ENCODE peak calls at places on chromosomes 13 and 19, in five cellular contexts. J, V, R, S and E are unnamed samples.

GRCh38 chr13:40536443-40537113 is 129.9 kb downstream of the FOXO1 start:
- DNase-seq in J (no peak), V (no peak), R (no peak), S (no peak), E (no peak)

GRCh38 chr13:41520699-41521630 is 63.6 kb downstream of the RGCC start:
- DNase-seq in J (no peak), V (peak; percentile 70), R (peak; percentile 5), S (no peak), E (no peak)

GRCh38 chr13:101614491-101614890 is 162.0 kb downstream of the ITGBL1 start:
- DNase-seq in J (no peak), V (no peak), R (no peak), S (no peak), E (no peak)

GRCh38 chr19:44574201-44574950 is 39.0 kb upstream of the IGSF23 start:
- DNase-seq in J (no peak), V (no peak), R (no peak), S (no peak), E (no peak)

GRCh38 chr13:32340917-32341316 is 25.6 kb downstream of the BRCA2 start:
- DNase-seq in J (no peak), V (no peak), R (no peak), S (no peak), E (no peak)

GRCh38 chr13:106145997-106146864 is 389.2 kb downstream of the EFNB2 start:
- DNase-seq in J (no peak), V (no peak), R (no peak), S (no peak), E (no peak)

GRCh38 chr19:14497347-14497921 is 1.5 kb upstream of the GIPC1 start:
- DNase-seq in J (no peak), V (peak; percentile 53), R (no peak), S (no peak), E (no peak)

GRCh38 chr19:9836021-9836420 is 903 bp downstream of the PIN1 start:
- DNase-seq in J (no peak), V (peak; percentile 86), R (no peak), S (no peak), E (no peak)

GRCh38 chr19:1066251-1066747 is 668 bp upstream of the ARHGAP45 start:
- DNase-seq in J (no peak), V (no peak), R (no peak), S (no peak), E (no peak)

GRCh38 chr19:33110201-33110910 is 21.6 kb upstream of the WDR88 start:
- DNase-seq in J (no peak), V (peak; percentile 16), R (peak; percentile 79), S (no peak), E (no peak)

GRCh38 chr13:113129921-113130750 is 7.5 kb downstream of the F10 start:
- DNase-seq in J (no peak), V (no peak), R (no peak), S (no peak), E (no peak)

GRCh38 chr13:113448885-113449692 is 4.2 kb downstream of the ADPRHL1 start:
- DNase-seq in J (no peak), V (peak; percentile 33), R (no peak), S (no peak), E (peak; percentile 93)

GRCh38 chr19:53785196-53785889 is 38.8 kb downstream of the NLRP12 start:
- DNase-seq in J (no peak), V (no peak), R (no peak), S (no peak), E (no peak)

GRCh38 chr19:55251296-55252081 is 7.3 kb downstream of the PPP6R1 start:
- DNase-seq in J (no peak), V (peak; percentile 12), R (peak; percentile 55), S (no peak), E (no peak)

GRCh38 chr13:30049692-30050091 is 199.3 kb upstream of the UBL3 start:
- DNase-seq in J (no peak), V (peak; percentile 39), R (no peak), S (no peak), E (no peak)

GRCh38 chr19:42942187-42942789 is 5.3 kb upstream of the PSG7 start:
- DNase-seq in J (no peak), V (peak; percentile 45), R (peak; percentile 4), S (no peak), E (no peak)

GRCh38 chr19:29622191-29623070 is 16.3 kb downstream of the POP4 start:
- DNase-seq in J (no peak), V (no peak), R (no peak), S (no peak), E (no peak)

GRCh38 chr13:106151056-106151699 is 384.3 kb downstream of the EFNB2 start:
- DNase-seq in J (no peak), V (peak; percentile 84), R (peak; percentile 100), S (no peak), E (peak; percentile 87)

GRCh38 chr13:44967656-44968451 is 21.4 kb downstream of the NUFIP1 start:
- DNase-seq in J (no peak), V (peak; percentile 33), R (no peak), S (no peak), E (no peak)

GRCh38 chr13:30134578-30134977 is 172.8 kb downstream of the KATNAL1 start:
- DNase-seq in J (no peak), V (no peak), R (no peak), S (no peak), E (no peak)

GRCh38 chr13:87680298-87680697 is 9.1 kb downstream of the SLITRK5 start:
- DNase-seq in J (no peak), V (no peak), R (no peak), S (no peak), E (no peak)

GRCh38 chr13:24865158-24865557 is 101.2 kb downstream of the RNF17 start:
- DNase-seq in J (no peak), V (peak; percentile 48), R (no peak), S (no peak), E (no peak)

GRCh38 chr13:78787189-78787588 is 128.2 kb upstream of the OBI1 start:
- DNase-seq in J (no peak), V (no peak), R (no peak), S (no peak), E (no peak)

GRCh38 chr13:73995752-73996151 is 138.5 kb downstream of the KLF12 start:
- DNase-seq in J (no peak), V (no peak), R (no peak), S (no peak), E (no peak)

GRCh38 chr19:49924004-49924880 is 4.8 kb upstream of the ATF5 start:
- DNase-seq in J (no peak), V (no peak), R (no peak), S (no peak), E (no peak)

GRCh38 chr13:96996886-96997285 is 2.6 kb upstream of the OXGR1 start:
- DNase-seq in J (no peak), V (no peak), R (no peak), S (no peak), E (no peak)

GRCh38 chr19:41792513-41793413 is 3.6 kb upstream of the CEACAM3 start:
- DNase-seq in J (no peak), V (peak; percentile 69), R (peak; percentile 60), S (no peak), E (no peak)

GRCh38 chr19:16266586-16266942 is 58.1 kb upstream of the KLF2 start:
- DNase-seq in J (no peak), V (no peak), R (no peak), S (no peak), E (no peak)

GRCh38 chr13:42804244-42804868 is 23.0 kb downstream of the FAM216B start:
- DNase-seq in J (no peak), V (no peak), R (no peak), S (no peak), E (no peak)
- H3K27ac ChIP-seq in J (no peak overlapping the region), V (no peak overlapping the region), R (no peak overlapping the region), S (no peak overlapping the region), E (no peak overlapping the region)

DNA sequence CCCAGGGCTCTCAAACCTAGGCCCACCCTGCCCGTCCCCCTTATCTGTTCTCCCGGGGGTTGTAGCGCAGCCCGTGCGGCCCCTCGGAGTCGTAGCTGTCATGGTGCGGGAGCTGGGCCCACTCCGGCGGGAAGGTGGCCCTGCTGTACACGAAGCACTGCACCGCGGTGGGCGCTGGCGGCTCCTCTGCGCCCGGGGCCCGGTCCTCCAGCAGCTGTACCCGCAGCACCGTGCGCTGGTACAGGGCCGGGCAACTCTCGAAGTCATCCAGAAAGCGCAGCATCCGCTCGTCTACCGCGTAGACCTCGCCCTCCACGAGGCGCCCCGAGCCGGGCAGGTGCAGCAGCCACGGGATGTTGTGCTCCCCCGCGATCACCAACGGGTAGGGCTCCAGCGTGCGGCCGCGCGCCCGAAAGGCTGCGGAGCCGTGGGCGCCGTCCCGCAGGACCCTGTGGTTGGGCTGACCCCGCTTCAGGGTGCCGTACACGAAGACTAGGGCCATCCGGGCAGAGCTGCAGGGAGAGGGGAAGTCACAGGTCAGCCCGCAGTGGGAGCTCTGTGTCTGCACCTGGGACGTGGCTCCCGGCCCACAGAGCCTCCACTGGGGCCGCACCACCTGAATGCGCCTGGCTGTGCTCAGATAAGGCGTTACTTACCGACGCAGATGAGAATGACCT is 56.4 kb downstream of the GGACT start:
- DNase-seq in J (no peak), V (no peak), R (no peak), S (no peak), E (no peak)
- H3K4me1 ChIP-seq in J (peaks cover 12% of the 10 kb centered on the region), V (peaks cover 4% of the 10 kb centered on the region), R (no peaks in the 10 kb centered on the region), S (peaks cover 5% of the 10 kb centered on the region), E (no peaks in the 10 kb centered on the region)

DNA sequence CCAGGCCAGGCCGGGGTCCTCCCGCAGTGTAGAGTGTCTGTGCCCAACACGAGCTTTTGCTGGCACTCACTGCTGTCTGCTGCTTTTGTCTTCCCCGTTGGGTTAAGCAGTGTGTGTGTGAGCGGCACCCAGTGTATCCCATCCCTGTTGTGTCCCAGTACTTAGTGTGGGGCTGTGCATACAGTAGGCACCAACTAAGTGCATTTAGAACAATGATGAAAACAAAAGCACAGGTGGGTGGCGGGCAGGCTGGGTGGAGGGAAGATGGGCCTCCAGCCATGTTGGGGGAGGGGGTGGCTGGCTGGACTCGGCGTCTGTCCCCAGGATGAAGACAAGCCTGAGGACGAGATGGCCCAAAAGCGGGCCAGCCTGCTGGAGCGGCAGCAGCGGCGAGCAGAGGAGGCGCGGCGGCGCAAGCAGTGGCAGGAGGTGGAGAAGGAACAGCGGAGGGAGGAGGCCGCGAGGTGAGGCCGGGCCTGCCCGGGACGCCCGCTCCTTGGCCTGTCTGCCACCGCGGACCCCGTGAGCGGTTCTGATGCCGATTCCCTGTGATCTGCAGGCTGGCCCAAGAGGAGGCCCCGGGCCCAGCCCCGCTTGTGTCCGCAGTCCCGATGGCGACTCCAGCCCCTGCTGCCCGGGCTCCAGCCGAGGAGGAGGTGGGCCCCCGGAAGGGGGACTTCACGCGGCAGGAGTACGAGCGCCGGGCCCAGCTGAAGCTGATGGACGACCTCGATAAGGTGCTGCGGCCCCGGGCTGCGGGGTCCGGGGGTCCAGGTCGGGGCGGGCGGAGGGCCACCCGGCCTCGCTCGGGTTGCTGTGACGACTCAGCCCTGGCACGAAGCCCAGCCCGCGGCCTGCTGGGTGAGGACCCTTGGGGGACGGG is 14.2 kb downstream of the XAB2 start:
- DNase-seq in J (no peak), V (no peak), R (no peak), S (no peak), E (no peak)
- H3K36me3 ChIP-seq in J (peaks cover 5% of the 10 kb centered on the region), V (no peaks in the 10 kb centered on the region), R (no peaks in the 10 kb centered on the region), S (peaks cover 9% of the 10 kb centered on the region), E (peaks cover 6% of the 10 kb centered on the region)

DNA sequence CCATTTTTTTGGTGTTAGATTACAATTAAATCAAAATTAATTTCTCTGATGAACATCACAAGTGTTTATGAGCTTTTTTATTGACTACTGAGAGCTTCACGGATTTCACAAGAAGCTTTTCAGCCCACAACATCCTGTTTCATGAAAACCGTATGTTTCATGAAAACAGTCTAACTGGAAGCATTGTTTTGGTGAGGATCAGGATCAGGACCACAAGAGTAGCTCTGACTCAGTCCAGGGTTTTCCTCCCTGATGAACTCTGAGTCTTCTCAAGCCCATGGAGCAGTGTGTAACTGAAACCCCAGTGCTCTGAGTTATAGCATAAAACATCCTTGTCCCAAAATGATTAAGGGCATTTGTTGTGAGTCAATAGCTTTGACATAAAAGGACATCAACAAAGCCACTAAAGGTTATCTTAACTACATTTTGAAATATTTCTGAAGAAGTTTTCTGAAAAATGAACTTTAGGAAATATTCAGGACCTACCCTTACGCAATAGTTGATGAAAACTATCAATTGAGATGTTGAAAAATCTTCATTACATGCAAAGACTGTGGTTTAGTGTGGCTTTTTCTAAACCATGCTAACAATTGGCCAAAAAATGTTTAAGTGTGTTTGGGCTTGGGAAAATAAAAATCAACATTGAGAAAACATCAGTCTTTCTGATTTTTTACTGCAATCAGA is 49.3 kb downstream of the UFM1 start:
- DNase-seq in J (no peak), V (peak; percentile 91), R (peak; percentile 57), S (no peak), E (no peak)
- H3K27ac ChIP-seq in J (peak overlapping the region; percentile 72), V (peak overlapping the region; percentile 25), R (no peak overlapping the region), S (no peak overlapping the region), E (no peak overlapping the region)